ENCODE peak calls at places on chromosome 7, in seven cellular contexts. G, C, O, D, V, T and W are unnamed samples.

GRCh38 chr7:112422842-112423496 is 27.3 kb upstream of the IFRD1 start:
- DNase-seq in G (peak; percentile 97), C (peak; percentile 68), O (peak; percentile 40), D (no peak), V (peak; percentile 93), T (no peak), W (no peak)

GRCh38 chr7:42207420-42207819 is 29.6 kb downstream of the GLI3 start:
- DNase-seq in G (no peak), C (no peak), O (no peak), D (no peak), V (no peak), T (no peak), W (no peak)

GRCh38 chr7:51732951-51733350 is 416.3 kb upstream of the COBL start:
- DNase-seq in G (no peak), C (no peak), O (no peak), D (no peak), V (no peak), T (no peak), W (no peak)

GRCh38 chr7:116576350-116577319 is 51.8 kb downstream of the CAV1 start:
- DNase-seq in G (no peak), C (no peak), O (peak; percentile 21), D (no peak), V (peak; percentile 74), T (no peak), W (no peak)

GRCh38 chr7:155237297-155237696 is 60.4 kb upstream of the INSIG1 start:
- DNase-seq in G (no peak), C (no peak), O (no peak), D (no peak), V (no peak), T (no peak), W (no peak)

GRCh38 chr7:76060842-76061241 is 12.9 kb downstream of the MDH2 start:
- DNase-seq in G (no peak), C (peak; percentile 66), O (peak; percentile 91), D (no peak), V (no peak), T (no peak), W (no peak)

GRCh38 chr7:100472854-100473499 is 6.0 kb downstream of the TSC22D4 start:
- DNase-seq in G (no peak), C (peak; percentile 73), O (no peak), D (no peak), V (peak; percentile 41), T (no peak), W (no peak)

GRCh38 chr7:66150471-66150870 is 35.8 kb downstream of the CRCP start:
- DNase-seq in G (no peak), C (peak; percentile 77), O (peak; percentile 79), D (no peak), V (peak; percentile 87), T (no peak), W (no peak)

GRCh38 chr7:142898377-142899235 is 13.1 kb upstream of the TRPV6 start:
- DNase-seq in G (peak; percentile 68), C (no peak), O (no peak), D (no peak), V (no peak), T (no peak), W (no peak)

GRCh38 chr7:314853-315252 is 24.9 kb downstream of the FOXL3 start:
- DNase-seq in G (no peak), C (no peak), O (no peak), D (no peak), V (no peak), T (no peak), W (no peak)

GRCh38 chr7:21059069-21059468 is 272.4 kb upstream of the SP8 start:
- DNase-seq in G (peak; percentile 55), C (no peak), O (no peak), D (no peak), V (no peak), T (no peak), W (no peak)

GRCh38 chr7:4026941-4027340 is 655.2 kb upstream of the FOXK1 start:
- DNase-seq in G (no peak), C (no peak), O (no peak), D (no peak), V (no peak), T (no peak), W (no peak)

GRCh38 chr7:100642534-100642907 is 1.2 kb upstream of the TFR2 start:
- DNase-seq in G (no peak), C (no peak), O (peak; percentile 88), D (no peak), V (no peak), T (no peak), W (no peak)

GRCh38 chr7:70711441-70711840 is 420.5 kb upstream of the GALNT17 start:
- DNase-seq in G (no peak), C (no peak), O (no peak), D (no peak), V (no peak), T (no peak), W (no peak)

GRCh38 chr7:139854803-139855497 is 25.9 kb downstream of the TBXAS1 start:
- DNase-seq in G (no peak), C (no peak), O (no peak), D (no peak), V (no peak), T (no peak), W (no peak)

GRCh38 chr7:41030673-41031072 is 672.2 kb downstream of the INHBA start:
- DNase-seq in G (no peak), C (no peak), O (no peak), D (no peak), V (no peak), T (no peak), W (no peak)

GRCh38 chr7:116953372-116953726 is at the start of gene ST7:
- DNase-seq in G (peak; percentile 68), C (peak; percentile 55), O (no peak), D (peak; percentile 60), V (peak; percentile 72), T (peak; percentile 50), W (peak; percentile 50)

GRCh38 chr7:19390795-19391194 is 245.6 kb upstream of the FERD3L start:
- DNase-seq in G (no peak), C (no peak), O (no peak), D (no peak), V (peak; percentile 26), T (no peak), W (no peak)

GRCh38 chr7:50792342-50793114 is 9.8 kb upstream of the GRB10 start:
- DNase-seq in G (peak; percentile 61), C (peak; percentile 27), O (peak; percentile 48), D (no peak), V (peak; percentile 76), T (no peak), W (peak; percentile 32)

GRCh38 chr7:23594879-23595604 is 2.1 kb upstream of the CCDC126 start:
- DNase-seq in G (peak; percentile 81), C (no peak), O (no peak), D (no peak), V (peak; percentile 23), T (no peak), W (no peak)

DNA sequence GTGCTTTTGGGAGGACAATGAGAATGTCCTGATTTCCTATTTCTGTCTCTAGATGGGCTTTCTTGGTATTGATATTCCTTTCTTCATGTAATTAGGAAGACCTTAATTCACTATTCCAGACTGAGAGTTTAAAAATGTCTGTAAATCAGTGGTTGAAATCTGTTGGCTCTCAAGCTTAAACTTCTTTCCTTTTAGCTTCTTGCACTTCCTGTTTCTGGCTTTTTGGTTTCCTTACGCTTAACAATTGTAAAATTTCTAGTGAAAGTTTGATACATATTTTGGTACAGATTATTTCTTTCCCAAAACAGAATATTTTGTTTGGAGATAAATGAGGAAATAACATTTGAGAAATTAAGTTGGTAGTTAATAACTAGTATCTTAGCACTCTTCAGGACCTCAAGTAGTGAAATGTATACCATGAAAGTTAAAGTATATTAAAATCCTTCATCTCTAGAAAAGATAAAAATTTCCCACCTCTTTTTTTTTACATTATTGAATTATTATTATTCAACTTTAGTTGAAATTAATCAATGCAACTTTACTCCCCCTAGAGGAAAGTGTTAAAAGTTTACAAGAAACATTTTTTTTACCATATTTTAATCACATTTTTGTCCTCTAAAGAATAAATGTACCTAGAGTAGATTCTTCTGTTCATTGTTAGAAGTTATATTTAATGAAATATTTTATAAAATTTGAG is 137.2 kb downstream of the PHTF2 start:
- DNase-seq in G (no peak), C (no peak), O (no peak), D (no peak), V (peak; percentile 19), T (no peak), W (no peak)
- TF ChIP-seq CTCF in G (peak; percentile 73), C (peak; percentile 35), O (peak; percentile 41), D (peak; percentile 24), V (no peak), T (peak; percentile 63), W (peak; percentile 62)

GRCh38 chr7:15922002-15922401 is 235.5 kb upstream of the MEOX2 start:
- DNase-seq in G (no peak), C (no peak), O (no peak), D (no peak), V (no peak), T (no peak), W (no peak)

GRCh38 chr7:15920953-15921352 is 234.5 kb upstream of the MEOX2 start:
- DNase-seq in G (no peak), C (no peak), O (no peak), D (no peak), V (no peak), T (no peak), W (no peak)

GRCh38 chr7:15924910-15925309 is 238.4 kb upstream of the MEOX2 start:
- DNase-seq in G (no peak), C (no peak), O (no peak), D (no peak), V (no peak), T (no peak), W (no peak)

GRCh38 chr7:15925608-15926007 is 239.1 kb upstream of the MEOX2 start:
- DNase-seq in G (no peak), C (no peak), O (no peak), D (no peak), V (no peak), T (no peak), W (no peak)

GRCh38 chr7:15921576-15921975 is 235.1 kb upstream of the MEOX2 start:
- DNase-seq in G (no peak), C (no peak), O (no peak), D (no peak), V (peak; percentile 23), T (no peak), W (no peak)
- TF ChIP-seq CTCF in G (no peak), C (no peak), O (no peak), D (no peak), V (peak; percentile 41), T (no peak), W (no peak)

GRCh38 chr7:47392241-47392759 is 189.6 kb downstream of the TNS3 start:
- DNase-seq in G (no peak), C (peak; percentile 68), O (no peak), D (no peak), V (peak; percentile 76), T (no peak), W (no peak)
- TF ChIP-seq CTCF in G (no peak), C (peak; percentile 15), O (peak; percentile 13), D (no peak), V (peak; percentile 61), T (no peak), W (no peak)

DNA sequence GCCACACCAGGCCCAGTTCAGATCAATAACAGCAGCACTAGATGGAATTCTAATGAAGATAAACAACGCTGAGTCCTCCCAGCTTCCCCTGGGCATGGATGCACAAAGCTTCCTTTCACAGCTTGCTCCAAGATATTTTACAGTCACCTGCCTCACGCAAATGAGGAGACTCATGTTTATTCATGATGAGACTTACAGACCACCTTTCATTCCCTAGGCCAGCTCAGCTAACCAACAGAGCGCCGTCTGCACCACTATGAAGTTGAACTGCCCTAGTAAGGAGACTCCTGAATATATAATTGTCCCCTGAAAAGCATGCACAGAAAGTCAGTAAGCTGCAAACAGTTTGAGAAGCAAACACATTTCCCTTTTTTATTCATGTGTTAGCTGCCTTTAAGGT is 283.0 kb upstream of the AOAH start:
- DNase-seq in G (no peak), C (no peak), O (no peak), D (no peak), V (no peak), T (no peak), W (no peak)
- TF ChIP-seq CTCF in G (no peak), C (no peak), O (no peak), D (no peak), V (no peak), T (no peak), W (no peak)